ENCODE peak calls at places on chromosomes 3 and 15, in eight cellular contexts. O is ecto neural progenitor cell; W is stimulated activated CD8-positive, alpha-beta memory T cell treated with anti-CD3 and anti-CD28 coated beads, Interleukin-12 subunit alpha, Interleukin-12 subunit beta, amount 100 ng/mL, for 4 hours; S is A549; F is NCI-H1436; L is endothelial cell; V is AG04450; C is DMS 273 treated with DMSO at 0.1 percent for 48 hours. G is an unnamed sample.

GRCh38 chr15:98530570-98530969 is 117.8 kb upstream of the IGF1R start:
- DNase-seq in O (no peak), L (no peak), S (no peak), C (no peak), W (no peak), V (no peak), F (no peak), G (no peak)

GRCh38 chr3:34364345-34364744 is 565.9 kb downstream of the PDCD6IP start:
- DNase-seq in O (no peak), C (no peak), W (no peak), V (no peak), F (no peak), L (no peak), S (no peak), G (peak)

GRCh38 chr3:187040637-187041361 is 98.5 kb downstream of the RPL39L start:
- DNase-seq in F (no peak), S (peak), L (no peak), C (no peak), W (no peak), V (no peak), O (no peak), G (no peak)

GRCh38 chr3:112675349-112675748 is 34.4 kb upstream of the CCDC80 start:
- DNase-seq in S (no peak), O (no peak), C (no peak), F (no peak), V (no peak), L (no peak), W (no peak), G (no peak)

GRCh38 chr3:24336101-24336500 is 158.5 kb downstream of the THRB start:
- DNase-seq in O (no peak), V (no peak), L (no peak), F (no peak), S (no peak), C (no peak), W (no peak), G (no peak)

GRCh38 chr3:96833301-96833700 is 18.9 kb downstream of the EPHA6 start:
- DNase-seq in W (no peak), C (no peak), L (no peak), O (no peak), F (no peak), S (no peak), V (no peak), G (no peak)

GRCh38 chr3:135908225-135908624 is 57.3 kb upstream of the PPP2R3A start:
- DNase-seq in W (no peak), F (no peak), S (no peak), V (no peak), C (no peak), O (no peak), L (no peak), G (no peak)

GRCh38 chr3:4988815-4989648 is 9.8 kb downstream of the BHLHE40 start:
- DNase-seq in S (peak), C (peak), O (no peak), V (no peak), L (no peak), W (no peak), F (no peak), G (no peak)

GRCh38 chr3:17969244-17969643 is 226.8 kb upstream of the TBC1D5 start:
- DNase-seq in V (no peak), F (no peak), L (no peak), W (no peak), S (no peak), C (no peak), O (no peak), G (no peak)

GRCh38 chr3:99505200-99505599 is 133.2 kb upstream of the COL8A1 start:
- DNase-seq in F (no peak), O (no peak), V (no peak), L (no peak), W (no peak), S (no peak), C (no peak), G (no peak)

GRCh38 chr3:33597257-33597689 is 120.8 kb downstream of the CLASP2 start:
- DNase-seq in L (no peak), S (no peak), O (no peak), W (no peak), C (no peak), F (no peak), V (no peak), G (no peak)

GRCh38 chr3:171807129-171807675 is 3.1 kb downstream of the PLD1 start:
- DNase-seq in L (no peak), F (no peak), W (no peak), V (no peak), C (no peak), O (no peak), S (no peak), G (no peak)

GRCh38 chr3:138114988-138115971 is at the start of gene DZIP1L:
- DNase-seq in O (peak), V (peak), W (no peak), F (no peak), C (peak), L (peak), S (peak), G (peak)

GRCh38 chr15:79933245-79933644 is 36.4 kb upstream of the MTHFS start:
- DNase-seq in W (no peak), V (no peak), S (no peak), F (no peak), O (no peak), L (no peak), C (no peak), G (no peak)

GRCh38 chr15:66593219-66593780 is 27.5 kb upstream of the LCTL start:
- DNase-seq in F (no peak), W (no peak), O (no peak), C (no peak), V (no peak), S (no peak), L (no peak), G (no peak)

GRCh38 chr3:129829640-129830039 is 63.9 kb downstream of the TMCC1 start:
- DNase-seq in S (peak), O (no peak), C (peak), W (no peak), L (peak), F (peak), V (peak), G (peak)